ENCODE peak calls at places on chromosome 1, in seven cellular contexts. One of them, this sample, is unnamed. For H3K4me1, the result is how much of the 10 kb centered on the place peaks cover.

GRCh38 chr1:19582318-19582717 is 61.8 kb upstream of the NBL1 start:
- DNase-seq in mammary epithelial cell: peak
- DNase-seq in CD8-positive, alpha-beta memory T cell: peak
- DNase-seq in SJSA1: peak
- DNase-seq in ovary: no peak
- DNase-seq in SK-N-SH: peak
- DNase-seq in breast epithelium: peak
- DNase-seq in this sample: no peak

GRCh38 chr1:246971322-246971721 is 36.5 kb downstream of the ZNF695 start:
- DNase-seq in ovary: peak
- DNase-seq in mammary epithelial cell: no peak
- DNase-seq in CD8-positive, alpha-beta memory T cell: peak
- DNase-seq in breast epithelium: no peak
- DNase-seq in SJSA1: no peak
- DNase-seq in SK-N-SH: no peak
- DNase-seq in this sample: no peak

GRCh38 chr1:8665824-8666223 is 151.6 kb downstream of the RERE start:
- DNase-seq in SJSA1: no peak
- DNase-seq in mammary epithelial cell: no peak
- DNase-seq in SK-N-SH: no peak
- DNase-seq in ovary: no peak
- DNase-seq in breast epithelium: no peak
- DNase-seq in CD8-positive, alpha-beta memory T cell: no peak
- DNase-seq in this sample: no peak

GRCh38 chr1:181148636-181149035 is 60.1 kb downstream of the IER5 start:
- DNase-seq in SJSA1: no peak
- DNase-seq in CD8-positive, alpha-beta memory T cell: no peak
- DNase-seq in ovary: no peak
- DNase-seq in SK-N-SH: no peak
- DNase-seq in mammary epithelial cell: peak
- DNase-seq in breast epithelium: no peak
- DNase-seq in this sample: peak

GRCh38 chr1:18913065-18913502 is 10.7 kb upstream of the ALDH4A1 start:
- DNase-seq in CD8-positive, alpha-beta memory T cell: peak
- DNase-seq in SJSA1: peak
- DNase-seq in breast epithelium: peak
- DNase-seq in SK-N-SH: peak
- DNase-seq in ovary: peak
- DNase-seq in mammary epithelial cell: peak
- DNase-seq in this sample: no peak

GRCh38 chr1:94715311-94715710 is 104.8 kb upstream of the SLC44A3 start:
- DNase-seq in SK-N-SH: no peak
- DNase-seq in breast epithelium: no peak
- DNase-seq in CD8-positive, alpha-beta memory T cell: no peak
- DNase-seq in SJSA1: no peak
- DNase-seq in mammary epithelial cell: no peak
- DNase-seq in ovary: no peak
- DNase-seq in this sample: no peak

GRCh38 chr1:201933840-201934430 is 12.4 kb downstream of the LMOD1 start:
- DNase-seq in ovary: no peak
- DNase-seq in mammary epithelial cell: peak
- DNase-seq in SJSA1: no peak
- DNase-seq in CD8-positive, alpha-beta memory T cell: no peak
- DNase-seq in SK-N-SH: no peak
- DNase-seq in breast epithelium: no peak
- DNase-seq in this sample: no peak

GRCh38 chr1:231636157-231636556 is 9.6 kb downstream of the DISC1 start:
- DNase-seq in SK-N-SH: no peak
- DNase-seq in SJSA1: peak
- DNase-seq in ovary: peak
- DNase-seq in mammary epithelial cell: no peak
- DNase-seq in CD8-positive, alpha-beta memory T cell: no peak
- DNase-seq in breast epithelium: no peak
- DNase-seq in this sample: no peak

GRCh38 chr1:33094971-33095604 is 14.1 kb downstream of the AZIN2 start:
- DNase-seq in CD8-positive, alpha-beta memory T cell: no peak
- DNase-seq in SK-N-SH: peak
- DNase-seq in breast epithelium: peak
- DNase-seq in SJSA1: peak
- DNase-seq in mammary epithelial cell: peak
- DNase-seq in ovary: peak
- DNase-seq in this sample: no peak

GRCh38 chr1:177118901-177119300 is 45.6 kb downstream of the ASTN1 start:
- DNase-seq in mammary epithelial cell: no peak
- DNase-seq in SJSA1: no peak
- DNase-seq in breast epithelium: no peak
- DNase-seq in SK-N-SH: no peak
- DNase-seq in CD8-positive, alpha-beta memory T cell: no peak
- DNase-seq in ovary: no peak
- DNase-seq in this sample: no peak

GRCh38 chr1:36137226-36137625 is 12.1 kb downstream of the TRAPPC3 start:
- DNase-seq in mammary epithelial cell: no peak
- DNase-seq in CD8-positive, alpha-beta memory T cell: no peak
- DNase-seq in SK-N-SH: no peak
- DNase-seq in breast epithelium: no peak
- DNase-seq in ovary: no peak
- DNase-seq in SJSA1: no peak
- DNase-seq in this sample: no peak

GRCh38 chr1:82269466-82269865 is 468.7 kb downstream of the ADGRL2 start:
- DNase-seq in SK-N-SH: no peak
- DNase-seq in mammary epithelial cell: peak
- DNase-seq in SJSA1: no peak
- DNase-seq in ovary: no peak
- DNase-seq in breast epithelium: no peak
- DNase-seq in CD8-positive, alpha-beta memory T cell: no peak
- DNase-seq in this sample: peak

GRCh38 chr1:233079586-233079985 is 129.2 kb downstream of the NTPCR start:
- DNase-seq in ovary: no peak
- DNase-seq in SJSA1: no peak
- DNase-seq in CD8-positive, alpha-beta memory T cell: no peak
- DNase-seq in mammary epithelial cell: no peak
- DNase-seq in breast epithelium: no peak
- DNase-seq in SK-N-SH: no peak
- DNase-seq in this sample: no peak

GRCh38 chr1:157880621-157881020 is 39.0 kb upstream of the CD5L start:
- DNase-seq in mammary epithelial cell: peak
- DNase-seq in ovary: no peak
- DNase-seq in breast epithelium: no peak
- DNase-seq in SJSA1: no peak
- DNase-seq in SK-N-SH: no peak
- DNase-seq in CD8-positive, alpha-beta memory T cell: no peak
- DNase-seq in this sample: peak

GRCh38 chr1:1554550-1554925 is 14.1 kb upstream of the TMEM240 start:
- DNase-seq in SK-N-SH: no peak
- DNase-seq in SJSA1: no peak
- DNase-seq in mammary epithelial cell: no peak
- DNase-seq in CD8-positive, alpha-beta memory T cell: no peak
- DNase-seq in ovary: no peak
- DNase-seq in breast epithelium: no peak
- DNase-seq in this sample: no peak
- H3K27ac ChIP-seq in SK-N-SH: no peak
- H3K27ac ChIP-seq in SJSA1: no peak
- H3K27ac ChIP-seq in mammary epithelial cell: no peak
- H3K27ac ChIP-seq in CD8-positive, alpha-beta memory T cell: no peak
- H3K27ac ChIP-seq in ovary: no peak
- H3K27ac ChIP-seq in breast epithelium: no peak
- H3K27ac ChIP-seq in this sample: no peak

GRCh38 chr1:117609471-117609911 is 3.6 kb downstream of the TENT5C start:
- DNase-seq in breast epithelium: no peak
- DNase-seq in SK-N-SH: no peak
- DNase-seq in CD8-positive, alpha-beta memory T cell: no peak
- DNase-seq in mammary epithelial cell: no peak
- DNase-seq in SJSA1: no peak
- DNase-seq in ovary: no peak
- DNase-seq in this sample: no peak
- H3K4me1 ChIP-seq in breast epithelium: under half
- H3K4me1 ChIP-seq in SK-N-SH: under half
- H3K4me1 ChIP-seq in CD8-positive, alpha-beta memory T cell: half or more
- H3K4me1 ChIP-seq in mammary epithelial cell: under half
- H3K4me1 ChIP-seq in SJSA1: under half
- H3K4me1 ChIP-seq in ovary: under half
- H3K4me1 ChIP-seq in this sample: under half

DNA sequence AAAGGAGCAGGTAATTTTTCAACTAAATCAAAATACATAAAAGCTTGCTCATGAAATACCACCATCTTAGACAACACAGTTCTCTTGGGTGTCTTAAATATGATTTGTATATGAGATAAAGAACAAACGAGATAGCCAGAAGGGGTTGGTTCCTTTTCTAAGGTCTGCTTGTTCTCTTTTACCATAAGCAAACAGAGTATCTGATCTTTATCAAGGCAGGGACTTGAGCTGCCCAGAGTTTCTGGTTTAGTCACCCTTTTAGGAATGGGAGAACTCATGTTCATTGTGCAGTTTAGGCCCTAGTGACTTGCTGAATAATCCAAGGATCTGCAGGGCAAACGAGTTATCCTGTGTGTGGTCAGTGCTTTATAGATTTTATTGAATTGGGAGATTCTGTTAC is 3.0 kb upstream of the SUCO start:
- DNase-seq in breast epithelium: no peak
- DNase-seq in SJSA1: no peak
- DNase-seq in CD8-positive, alpha-beta memory T cell: no peak
- DNase-seq in mammary epithelial cell: peak
- DNase-seq in SK-N-SH: no peak
- DNase-seq in ovary: no peak
- DNase-seq in this sample: no peak
- H3K27ac ChIP-seq in breast epithelium: no peak
- H3K27ac ChIP-seq in SJSA1: no peak
- H3K27ac ChIP-seq in CD8-positive, alpha-beta memory T cell: no peak
- H3K27ac ChIP-seq in mammary epithelial cell: no peak
- H3K27ac ChIP-seq in SK-N-SH: no peak
- H3K27ac ChIP-seq in ovary: no peak
- H3K27ac ChIP-seq in this sample: no peak

GRCh38 chr1:27614048-27614624 is 10.2 kb upstream of the AHDC1 start:
- DNase-seq in SK-N-SH: no peak
- DNase-seq in mammary epithelial cell: no peak
- DNase-seq in ovary: no peak
- DNase-seq in CD8-positive, alpha-beta memory T cell: no peak
- DNase-seq in breast epithelium: no peak
- DNase-seq in SJSA1: no peak
- DNase-seq in this sample: no peak
- H3K4me1 ChIP-seq in SK-N-SH: under half
- H3K4me1 ChIP-seq in mammary epithelial cell: under half
- H3K4me1 ChIP-seq in ovary: under half
- H3K4me1 ChIP-seq in CD8-positive, alpha-beta memory T cell: half or more
- H3K4me1 ChIP-seq in breast epithelium: under half
- H3K4me1 ChIP-seq in SJSA1: under half
- H3K4me1 ChIP-seq in this sample: under half

DNA sequence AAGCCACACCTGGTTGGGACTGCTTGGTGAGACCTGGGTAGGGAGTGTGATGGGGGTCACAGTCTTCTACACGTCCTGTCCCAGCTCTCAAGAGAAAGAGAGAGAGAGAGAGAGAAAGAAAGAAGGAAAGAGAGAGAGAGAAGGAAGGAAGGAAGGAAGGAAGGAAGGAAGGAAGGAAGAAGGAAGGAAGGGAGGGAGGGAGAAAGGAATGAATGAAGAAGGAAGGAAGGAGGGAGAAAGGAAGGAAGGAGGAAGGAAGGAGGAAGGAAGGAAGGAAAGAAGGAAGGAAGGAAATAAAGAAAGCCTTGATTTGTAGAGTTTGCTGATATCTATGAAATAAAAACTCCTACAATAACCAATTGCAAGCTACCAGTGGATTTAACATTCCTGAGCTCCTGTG is 28.5 kb upstream of the SOX13 start:
- DNase-seq in breast epithelium: no peak
- DNase-seq in SK-N-SH: no peak
- DNase-seq in mammary epithelial cell: no peak
- DNase-seq in ovary: no peak
- DNase-seq in CD8-positive, alpha-beta memory T cell: no peak
- DNase-seq in SJSA1: no peak
- DNase-seq in this sample: no peak
- H3K27ac ChIP-seq in breast epithelium: no peak
- H3K27ac ChIP-seq in SK-N-SH: no peak
- H3K27ac ChIP-seq in mammary epithelial cell: no peak
- H3K27ac ChIP-seq in ovary: no peak
- H3K27ac ChIP-seq in CD8-positive, alpha-beta memory T cell: no peak
- H3K27ac ChIP-seq in SJSA1: no peak
- H3K27ac ChIP-seq in this sample: no peak

GRCh38 chr1:159014003-159014571 is 4.4 kb downstream of the IFI16 start:
- DNase-seq in ovary: no peak
- DNase-seq in breast epithelium: no peak
- DNase-seq in mammary epithelial cell: no peak
- DNase-seq in CD8-positive, alpha-beta memory T cell: no peak
- DNase-seq in SJSA1: no peak
- DNase-seq in SK-N-SH: no peak
- DNase-seq in this sample: no peak
- H3K4me1 ChIP-seq in ovary: under half
- H3K4me1 ChIP-seq in breast epithelium: under half
- H3K4me1 ChIP-seq in mammary epithelial cell: under half
- H3K4me1 ChIP-seq in CD8-positive, alpha-beta memory T cell: half or more
- H3K4me1 ChIP-seq in SJSA1: under half
- H3K4me1 ChIP-seq in SK-N-SH: under half
- H3K4me1 ChIP-seq in this sample: under half

DNA sequence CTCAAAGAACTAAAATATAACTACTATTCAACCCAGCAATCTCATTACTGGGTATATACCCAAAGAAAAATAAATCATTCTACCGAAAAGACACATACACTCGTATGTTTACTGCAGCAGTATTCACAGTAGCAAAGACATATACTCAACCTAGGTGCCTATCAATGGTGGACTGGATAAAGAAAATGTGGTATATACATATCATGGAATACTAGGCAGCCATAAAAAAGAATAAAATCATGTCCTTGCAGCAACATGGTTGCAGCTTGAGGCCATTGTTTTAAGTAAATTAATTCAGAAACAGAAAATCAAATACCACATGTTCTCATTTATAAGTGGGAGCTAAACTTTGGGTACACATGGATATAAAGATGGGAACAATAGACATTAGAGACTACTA is 266.2 kb upstream of the POU3F1 start:
- DNase-seq in SJSA1: no peak
- DNase-seq in SK-N-SH: no peak
- DNase-seq in CD8-positive, alpha-beta memory T cell: no peak
- DNase-seq in breast epithelium: no peak
- DNase-seq in mammary epithelial cell: no peak
- DNase-seq in ovary: no peak
- DNase-seq in this sample: no peak
- H3K27ac ChIP-seq in SJSA1: no peak
- H3K27ac ChIP-seq in SK-N-SH: no peak
- H3K27ac ChIP-seq in CD8-positive, alpha-beta memory T cell: no peak
- H3K27ac ChIP-seq in breast epithelium: no peak
- H3K27ac ChIP-seq in mammary epithelial cell: no peak
- H3K27ac ChIP-seq in ovary: no peak
- H3K27ac ChIP-seq in this sample: no peak

GRCh38 chr1:160560045-160560724 is 19.1 kb downstream of the CD84 start:
- DNase-seq in ovary: no peak
- DNase-seq in SK-N-SH: no peak
- DNase-seq in CD8-positive, alpha-beta memory T cell: peak
- DNase-seq in SJSA1: no peak
- DNase-seq in breast epithelium: no peak
- DNase-seq in mammary epithelial cell: no peak
- DNase-seq in this sample: no peak

GRCh38 chr1:160570847-160571246 is 8.4 kb downstream of the CD84 start:
- DNase-seq in mammary epithelial cell: no peak
- DNase-seq in ovary: no peak
- DNase-seq in SJSA1: no peak
- DNase-seq in SK-N-SH: no peak
- DNase-seq in breast epithelium: no peak
- DNase-seq in CD8-positive, alpha-beta memory T cell: no peak
- DNase-seq in this sample: no peak

GRCh38 chr1:160567858-160568682 is 11.2 kb downstream of the CD84 start:
- DNase-seq in mammary epithelial cell: no peak
- DNase-seq in CD8-positive, alpha-beta memory T cell: peak
- DNase-seq in SK-N-SH: no peak
- DNase-seq in ovary: no peak
- DNase-seq in breast epithelium: no peak
- DNase-seq in SJSA1: no peak
- DNase-seq in this sample: no peak

GRCh38 chr1:160565568-160565967 is 13.7 kb downstream of the CD84 start:
- DNase-seq in SK-N-SH: no peak
- DNase-seq in breast epithelium: no peak
- DNase-seq in CD8-positive, alpha-beta memory T cell: no peak
- DNase-seq in mammary epithelial cell: no peak
- DNase-seq in SJSA1: no peak
- DNase-seq in ovary: no peak
- DNase-seq in this sample: no peak
- H3K4me1 ChIP-seq in SK-N-SH: under half
- H3K4me1 ChIP-seq in breast epithelium: under half
- H3K4me1 ChIP-seq in CD8-positive, alpha-beta memory T cell: half or more
- H3K4me1 ChIP-seq in mammary epithelial cell: under half
- H3K4me1 ChIP-seq in SJSA1: under half
- H3K4me1 ChIP-seq in ovary: under half
- H3K4me1 ChIP-seq in this sample: under half

This sample was measured in foreskin keratinocyte.